ENCODE peak calls at places on chromosomes 1 and 21, in four cellular contexts. Z, U, W and G are unnamed samples. For H3K4me1, the result is how much of the 10 kb centered on the place peaks cover.

GRCh38 chr1:79825551-79825950 is 819.0 kb upstream of the ADGRL4 start:
- DNase-seq in Z (no peak), U (no peak), W (no peak), G (no peak)

GRCh38 chr1:54767526-54767925 is 3.2 kb upstream of the PARS2 start:
- DNase-seq in Z (no peak), U (no peak), W (no peak), G (no peak)

GRCh38 chr1:214685906-214686305 is 82.9 kb downstream of the CENPF start:
- DNase-seq in Z (no peak), U (no peak), W (no peak), G (no peak)

GRCh38 chr1:182229907-182230522 is 161.6 kb downstream of the GLUL start:
- DNase-seq in Z (no peak), U (no peak), W (no peak), G (peak)

GRCh38 chr1:150528997-150529396 is 13.4 kb downstream of the FALEC start:
- DNase-seq in Z (no peak), U (no peak), W (no peak), G (no peak)

GRCh38 chr1:15343729-15344128 is 66.0 kb upstream of the EFHD2 start:
- DNase-seq in Z (no peak), U (no peak), W (no peak), G (no peak)

GRCh38 chr1:150582371-150582770 is 3.0 kb upstream of the MCL1 start:
- DNase-seq in Z (no peak), U (no peak), W (no peak), G (no peak)

GRCh38 chr1:72837781-72838180 is 555.4 kb upstream of the NEGR1 start:
- DNase-seq in Z (no peak), U (no peak), W (no peak), G (no peak)

GRCh38 chr1:161481624-161482392 is 23.4 kb upstream of the FCGR2A start:
- DNase-seq in Z (no peak), U (no peak), W (no peak), G (no peak)

GRCh38 chr1:35539073-35539823 is 18.0 kb downstream of the KIAA0319L start:
- DNase-seq in Z (no peak), U (peak), W (no peak), G (no peak)

GRCh38 chr21:17854771-17855170 is 35.6 kb upstream of the C21orf91 start:
- DNase-seq in Z (no peak), U (no peak), W (no peak), G (no peak)

GRCh38 chr21:38244885-38245869 is 11.6 kb upstream of the KCNJ15 start:
- DNase-seq in Z (no peak), U (peak), W (no peak), G (no peak)

GRCh38 chr1:206000641-206001339 is 2.4 kb downstream of the RAB7B start:
- DNase-seq in Z (no peak), U (no peak), W (no peak), G (no peak)

GRCh38 chr1:10105484-10105883 is 72.7 kb downstream of the UBE4B start:
- DNase-seq in Z (no peak), U (no peak), W (peak), G (peak)

GRCh38 chr1:212295579-212295978 is 10.4 kb downstream of the PPP2R5A start:
- DNase-seq in Z (no peak), U (no peak), W (no peak), G (no peak)

GRCh38 chr1:39128959-39129358 is 75.5 kb upstream of the MACF1 start:
- DNase-seq in Z (no peak), U (no peak), W (peak), G (no peak)
- H3K4me1 ChIP-seq in Z (under half), U (under half), W (half or more), G (half or more)

DNA sequence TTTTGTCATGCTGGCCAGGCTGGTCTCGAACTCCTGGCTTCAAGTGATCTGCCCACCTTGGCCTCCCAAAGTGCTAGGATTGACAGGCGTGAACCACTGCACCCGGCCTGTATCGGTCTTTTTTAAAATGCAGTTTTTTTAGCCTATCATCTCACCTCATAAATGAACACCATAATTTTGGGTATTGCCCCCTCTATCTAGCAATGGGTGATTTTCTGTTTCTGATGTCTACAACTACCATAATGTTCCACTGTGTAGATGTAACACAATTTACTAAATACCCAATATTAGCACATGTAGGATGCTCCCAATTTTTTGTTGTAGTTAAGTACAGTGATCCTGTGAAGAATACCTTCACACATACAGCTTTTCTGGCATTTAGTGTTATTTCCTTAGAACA is 2.0 kb upstream of the CAMTA1 start:
- DNase-seq in Z (no peak), U (no peak), W (no peak), G (no peak)
- TF ChIP-seq CTCF in Z (no peak), U (no peak), W (no peak), G (no peak)

GRCh38 chr1:198283222-198283621 is 126.4 kb downstream of the NEK7 start:
- DNase-seq in Z (no peak), U (no peak), W (no peak), G (no peak)

GRCh38 chr1:198275598-198275997 is 118.8 kb downstream of the NEK7 start:
- DNase-seq in Z (no peak), U (no peak), W (no peak), G (no peak)

GRCh38 chr1:198281911-198282310 is 125.1 kb downstream of the NEK7 start:
- DNase-seq in Z (no peak), U (no peak), W (no peak), G (no peak)

GRCh38 chr1:198278922-198279321 is 122.1 kb downstream of the NEK7 start:
- DNase-seq in Z (no peak), U (no peak), W (no peak), G (no peak)

GRCh38 chr1:198280080-198280479 is 123.3 kb downstream of the NEK7 start:
- DNase-seq in Z (no peak), U (no peak), W (no peak), G (no peak)
- H3K4me3 ChIP-seq in Z (no peak), U (no peak), W (no peak), G (no peak)

DNA sequence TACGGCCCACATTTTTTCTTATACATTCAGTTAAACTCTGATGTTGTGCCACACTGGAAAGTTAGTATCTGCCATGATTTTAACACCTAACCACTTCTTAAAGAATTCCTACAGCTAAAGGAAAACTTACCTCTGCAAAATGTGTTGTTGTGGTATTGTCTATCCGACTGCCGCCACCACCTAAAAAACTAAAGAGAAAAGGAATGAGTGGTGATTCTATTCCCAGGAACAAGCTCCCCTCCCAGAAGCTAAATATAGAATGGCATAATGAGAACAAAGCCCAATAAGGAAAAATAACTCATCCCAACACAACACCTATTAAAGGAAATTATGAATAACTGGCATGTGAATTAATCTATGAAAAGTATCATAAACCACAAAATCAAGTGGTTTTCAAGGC is 39.5 kb downstream of the RNF115 start:
- DNase-seq in Z (no peak), U (no peak), W (no peak), G (no peak)
- H3K4me1 ChIP-seq in Z (under half), U (under half), W (under half), G (under half)

GRCh38 chr1:97196825-97197516 is 475.4 kb downstream of the PTBP2 start:
- DNase-seq in Z (no peak), U (no peak), W (no peak), G (no peak)

GRCh38 chr1:97190326-97190725 is 468.7 kb downstream of the PTBP2 start:
- DNase-seq in Z (no peak), U (no peak), W (no peak), G (no peak)

DNA sequence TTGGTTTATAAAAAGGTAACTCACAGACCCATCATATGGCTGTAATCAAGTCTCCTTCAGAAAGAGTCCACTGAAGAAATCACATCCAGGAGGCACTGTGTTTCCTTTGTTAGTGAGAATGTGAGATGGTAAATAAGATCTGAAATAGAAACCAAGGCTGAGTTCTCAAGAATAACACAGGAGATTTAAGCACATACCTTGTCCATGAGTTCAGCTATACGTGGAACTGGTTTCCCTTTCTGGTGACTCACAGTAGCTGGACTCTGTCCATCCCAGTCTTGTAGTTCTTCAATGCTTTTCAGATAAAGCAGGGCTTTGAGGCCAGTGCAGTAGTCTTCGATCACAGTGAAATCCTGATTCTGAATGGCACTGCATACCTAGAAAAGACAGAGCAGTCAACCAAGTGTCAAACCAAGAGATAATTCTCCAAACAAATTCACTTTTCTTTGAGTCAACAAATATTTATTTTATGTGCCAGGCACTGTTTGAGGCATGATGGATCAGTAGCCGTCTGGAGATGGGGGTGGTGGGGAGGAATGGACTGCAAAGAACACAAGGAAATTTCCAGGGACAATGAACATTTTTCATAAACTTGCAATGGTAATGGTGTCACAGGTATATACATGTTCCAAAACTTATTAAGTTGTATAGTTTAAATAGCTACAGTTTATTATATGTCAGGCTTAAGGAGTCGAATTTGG is 471.4 kb downstream of the PTBP2 start:
- DNase-seq in Z (no peak), U (no peak), W (no peak), G (no peak)
- TF ChIP-seq CTCF in Z (no peak), U (no peak), W (no peak), G (no peak)

GRCh38 chr1:40784771-40785151 is 1.2 kb downstream of the KCNQ4 start:
- DNase-seq in Z (no peak), U (no peak), W (no peak), G (no peak)
- H3K4me3 ChIP-seq in Z (peak), U (no peak), W (no peak), G (peak)

GRCh38 chr21:29305068-29305467 is 6.3 kb downstream of the BACH1 start:
- DNase-seq in Z (no peak), U (no peak), W (no peak), G (no peak)
- H3K4me1 ChIP-seq in Z (under half), U (under half), W (under half), G (half or more)